ENCODE peak calls at places on chromosome 12, in eight cellular contexts. One of them, this sample, is unnamed.

GRCh38 chr12:48938805-48939204 is 13.5 kb upstream of the FKBP11 start:
- DNase-seq in hepatocyte: no peak
- DNase-seq in pancreas: no peak
- DNase-seq in CD8-positive, alpha-beta memory T cell: no peak
- DNase-seq in AG04450: no peak
- DNase-seq in CD4-positive, alpha-beta T cell: no peak
- DNase-seq in ovary: no peak
- DNase-seq in neuronal stem cell: no peak
- DNase-seq in this sample: no peak

GRCh38 chr12:122100568-122100967 is 22.0 kb downstream of the MLXIP start:
- DNase-seq in CD8-positive, alpha-beta memory T cell: no peak
- DNase-seq in AG04450: no peak
- DNase-seq in hepatocyte: no peak
- DNase-seq in ovary: no peak
- DNase-seq in pancreas: no peak
- DNase-seq in CD4-positive, alpha-beta T cell: no peak
- DNase-seq in neuronal stem cell: no peak
- DNase-seq in this sample: no peak

GRCh38 chr12:52243774-52244614 is 11.0 kb downstream of the KRT7 start:
- DNase-seq in hepatocyte: peak
- DNase-seq in pancreas: peak
- DNase-seq in CD8-positive, alpha-beta memory T cell: peak
- DNase-seq in neuronal stem cell: no peak
- DNase-seq in CD4-positive, alpha-beta T cell: peak
- DNase-seq in AG04450: peak
- DNase-seq in ovary: peak
- DNase-seq in this sample: peak

GRCh38 chr12:52907092-52907810 is 2.4 kb upstream of the KRT8 start:
- DNase-seq in pancreas: peak
- DNase-seq in hepatocyte: peak
- DNase-seq in AG04450: no peak
- DNase-seq in CD4-positive, alpha-beta T cell: no peak
- DNase-seq in CD8-positive, alpha-beta memory T cell: no peak
- DNase-seq in neuronal stem cell: no peak
- DNase-seq in ovary: peak
- DNase-seq in this sample: peak

GRCh38 chr12:101459642-101460346 is 15.3 kb upstream of the SPIC start:
- DNase-seq in pancreas: peak
- DNase-seq in hepatocyte: peak
- DNase-seq in CD4-positive, alpha-beta T cell: no peak
- DNase-seq in CD8-positive, alpha-beta memory T cell: no peak
- DNase-seq in AG04450: no peak
- DNase-seq in neuronal stem cell: no peak
- DNase-seq in ovary: no peak
- DNase-seq in this sample: no peak

GRCh38 chr12:131222271-131223139 is 268.8 kb downstream of the ADGRD1 start:
- DNase-seq in pancreas: no peak
- DNase-seq in neuronal stem cell: peak
- DNase-seq in CD4-positive, alpha-beta T cell: no peak
- DNase-seq in AG04450: no peak
- DNase-seq in ovary: no peak
- DNase-seq in hepatocyte: no peak
- DNase-seq in CD8-positive, alpha-beta memory T cell: no peak
- DNase-seq in this sample: no peak

GRCh38 chr12:119020377-119021360 is 39.3 kb downstream of the SRRM4 start:
- DNase-seq in pancreas: peak
- DNase-seq in CD4-positive, alpha-beta T cell: no peak
- DNase-seq in CD8-positive, alpha-beta memory T cell: no peak
- DNase-seq in ovary: no peak
- DNase-seq in hepatocyte: peak
- DNase-seq in AG04450: no peak
- DNase-seq in neuronal stem cell: peak
- DNase-seq in this sample: no peak

GRCh38 chr12:69897744-69898143 is 72.7 kb downstream of the MYRFL start:
- DNase-seq in neuronal stem cell: no peak
- DNase-seq in pancreas: no peak
- DNase-seq in AG04450: peak
- DNase-seq in CD8-positive, alpha-beta memory T cell: no peak
- DNase-seq in CD4-positive, alpha-beta T cell: no peak
- DNase-seq in hepatocyte: peak
- DNase-seq in ovary: no peak
- DNase-seq in this sample: no peak

GRCh38 chr12:27667540-27667939 is 28.7 kb upstream of the REP15 start:
- DNase-seq in CD8-positive, alpha-beta memory T cell: no peak
- DNase-seq in CD4-positive, alpha-beta T cell: no peak
- DNase-seq in ovary: no peak
- DNase-seq in pancreas: no peak
- DNase-seq in AG04450: no peak
- DNase-seq in hepatocyte: no peak
- DNase-seq in neuronal stem cell: no peak
- DNase-seq in this sample: no peak

GRCh38 chr12:642633-643477 is 20.4 kb downstream of the NINJ2 start:
- DNase-seq in CD8-positive, alpha-beta memory T cell: peak
- DNase-seq in CD4-positive, alpha-beta T cell: peak
- DNase-seq in pancreas: peak
- DNase-seq in neuronal stem cell: peak
- DNase-seq in AG04450: no peak
- DNase-seq in hepatocyte: peak
- DNase-seq in ovary: peak
- DNase-seq in this sample: peak

GRCh38 chr12:45065125-45065626 is 14.3 kb upstream of the DBX2 start:
- DNase-seq in CD4-positive, alpha-beta T cell: no peak
- DNase-seq in pancreas: no peak
- DNase-seq in hepatocyte: no peak
- DNase-seq in ovary: no peak
- DNase-seq in neuronal stem cell: no peak
- DNase-seq in CD8-positive, alpha-beta memory T cell: no peak
- DNase-seq in AG04450: no peak
- DNase-seq in this sample: no peak

GRCh38 chr12:7459973-7460372 is 16.0 kb upstream of the CD163L1 start:
- DNase-seq in hepatocyte: no peak
- DNase-seq in CD4-positive, alpha-beta T cell: no peak
- DNase-seq in AG04450: no peak
- DNase-seq in ovary: no peak
- DNase-seq in pancreas: no peak
- DNase-seq in neuronal stem cell: no peak
- DNase-seq in CD8-positive, alpha-beta memory T cell: no peak
- DNase-seq in this sample: no peak

GRCh38 chr12:92573104-92573503 is 129.7 kb upstream of the PLEKHG7 start:
- DNase-seq in CD8-positive, alpha-beta memory T cell: no peak
- DNase-seq in neuronal stem cell: no peak
- DNase-seq in hepatocyte: no peak
- DNase-seq in CD4-positive, alpha-beta T cell: no peak
- DNase-seq in ovary: no peak
- DNase-seq in AG04450: no peak
- DNase-seq in pancreas: no peak
- DNase-seq in this sample: no peak

GRCh38 chr12:459430-460258 is at the start of gene B4GALNT3:
- DNase-seq in ovary: peak
- DNase-seq in CD4-positive, alpha-beta T cell: peak
- DNase-seq in CD8-positive, alpha-beta memory T cell: peak
- DNase-seq in neuronal stem cell: peak
- DNase-seq in hepatocyte: peak
- DNase-seq in AG04450: no peak
- DNase-seq in pancreas: peak
- DNase-seq in this sample: peak

GRCh38 chr12:3416670-3417069 is 74.3 kb upstream of the PRMT8 start:
- DNase-seq in CD4-positive, alpha-beta T cell: no peak
- DNase-seq in neuronal stem cell: no peak
- DNase-seq in CD8-positive, alpha-beta memory T cell: no peak
- DNase-seq in hepatocyte: no peak
- DNase-seq in pancreas: no peak
- DNase-seq in ovary: no peak
- DNase-seq in AG04450: no peak
- DNase-seq in this sample: no peak

GRCh38 chr12:110537605-110538409 is 35.7 kb downstream of the RAD9B start:
- DNase-seq in CD8-positive, alpha-beta memory T cell: no peak
- DNase-seq in ovary: no peak
- DNase-seq in AG04450: no peak
- DNase-seq in hepatocyte: peak
- DNase-seq in CD4-positive, alpha-beta T cell: no peak
- DNase-seq in neuronal stem cell: no peak
- DNase-seq in pancreas: no peak
- DNase-seq in this sample: no peak

GRCh38 chr12:68557011-68557715 is 53.5 kb upstream of the RAP1B start:
- DNase-seq in ovary: no peak
- DNase-seq in hepatocyte: no peak
- DNase-seq in AG04450: peak
- DNase-seq in CD4-positive, alpha-beta T cell: no peak
- DNase-seq in neuronal stem cell: no peak
- DNase-seq in CD8-positive, alpha-beta memory T cell: no peak
- DNase-seq in pancreas: no peak
- DNase-seq in this sample: no peak

GRCh38 chr12:27142102-27142721 is 59.8 kb upstream of the C12orf71 start:
- DNase-seq in neuronal stem cell: peak
- DNase-seq in ovary: peak
- DNase-seq in hepatocyte: peak
- DNase-seq in CD8-positive, alpha-beta memory T cell: peak
- DNase-seq in pancreas: peak
- DNase-seq in AG04450: peak
- DNase-seq in CD4-positive, alpha-beta T cell: no peak
- DNase-seq in this sample: peak

GRCh38 chr12:131673519-131674265 is 37.2 kb upstream of the SFSWAP start:
- DNase-seq in neuronal stem cell: no peak
- DNase-seq in ovary: no peak
- DNase-seq in hepatocyte: no peak
- DNase-seq in CD8-positive, alpha-beta memory T cell: no peak
- DNase-seq in CD4-positive, alpha-beta T cell: no peak
- DNase-seq in pancreas: no peak
- DNase-seq in AG04450: no peak
- DNase-seq in this sample: no peak

GRCh38 chr12:124413915-124414314 is 119.0 kb downstream of the RFLNA start:
- DNase-seq in pancreas: no peak
- DNase-seq in ovary: no peak
- DNase-seq in CD8-positive, alpha-beta memory T cell: no peak
- DNase-seq in AG04450: no peak
- DNase-seq in hepatocyte: no peak
- DNase-seq in neuronal stem cell: no peak
- DNase-seq in CD4-positive, alpha-beta T cell: no peak
- DNase-seq in this sample: no peak
- H3K27ac ChIP-seq in pancreas: no peak
- H3K27ac ChIP-seq in ovary: peak
- H3K27ac ChIP-seq in CD8-positive, alpha-beta memory T cell: no peak
- H3K27ac ChIP-seq in AG04450: no peak
- H3K27ac ChIP-seq in hepatocyte: no peak
- H3K27ac ChIP-seq in neuronal stem cell: no peak
- H3K27ac ChIP-seq in CD4-positive, alpha-beta T cell: no peak
- H3K27ac ChIP-seq in this sample: peak

GRCh38 chr12:105228494-105228893 is 7.5 kb downstream of the APPL2 start:
- DNase-seq in neuronal stem cell: no peak
- DNase-seq in CD4-positive, alpha-beta T cell: no peak
- DNase-seq in ovary: no peak
- DNase-seq in hepatocyte: no peak
- DNase-seq in pancreas: no peak
- DNase-seq in AG04450: no peak
- DNase-seq in CD8-positive, alpha-beta memory T cell: no peak
- DNase-seq in this sample: no peak

GRCh38 chr12:105229446-105229845 is 6.5 kb downstream of the APPL2 start:
- DNase-seq in hepatocyte: peak
- DNase-seq in neuronal stem cell: no peak
- DNase-seq in CD8-positive, alpha-beta memory T cell: no peak
- DNase-seq in ovary: no peak
- DNase-seq in AG04450: no peak
- DNase-seq in CD4-positive, alpha-beta T cell: no peak
- DNase-seq in pancreas: no peak
- DNase-seq in this sample: no peak

GRCh38 chr12:105227879-105228278 is 8.1 kb downstream of the APPL2 start:
- DNase-seq in neuronal stem cell: no peak
- DNase-seq in AG04450: no peak
- DNase-seq in pancreas: no peak
- DNase-seq in CD8-positive, alpha-beta memory T cell: no peak
- DNase-seq in CD4-positive, alpha-beta T cell: no peak
- DNase-seq in hepatocyte: no peak
- DNase-seq in ovary: no peak
- DNase-seq in this sample: no peak

GRCh38 chr12:105231396-105231795 is 4.6 kb downstream of the APPL2 start:
- DNase-seq in AG04450: no peak
- DNase-seq in CD4-positive, alpha-beta T cell: no peak
- DNase-seq in CD8-positive, alpha-beta memory T cell: no peak
- DNase-seq in ovary: no peak
- DNase-seq in neuronal stem cell: no peak
- DNase-seq in hepatocyte: no peak
- DNase-seq in pancreas: no peak
- DNase-seq in this sample: no peak

DNA sequence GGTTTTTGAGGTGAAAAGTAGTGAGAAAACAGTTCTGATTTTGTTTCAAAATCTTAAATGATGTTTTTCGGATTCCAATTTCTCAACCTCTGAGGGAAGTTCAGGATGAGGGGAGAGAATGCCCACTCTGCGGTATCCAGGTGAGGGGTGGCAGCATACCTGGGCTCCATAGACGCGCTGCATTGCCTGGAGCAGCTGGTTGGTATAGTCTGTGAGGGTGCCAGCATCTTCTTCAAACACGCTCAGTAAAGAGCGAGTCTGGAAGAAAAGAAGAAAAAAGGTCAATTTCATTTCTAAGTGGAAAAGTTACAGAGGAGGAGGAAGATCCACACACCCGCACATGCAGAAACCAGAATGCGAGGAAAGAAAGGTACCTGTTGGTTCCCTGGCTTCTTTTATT is 7.0 kb downstream of the APPL2 start:
- DNase-seq in pancreas: no peak
- DNase-seq in ovary: no peak
- DNase-seq in hepatocyte: no peak
- DNase-seq in CD4-positive, alpha-beta T cell: no peak
- DNase-seq in CD8-positive, alpha-beta memory T cell: no peak
- DNase-seq in AG04450: no peak
- DNase-seq in neuronal stem cell: no peak
- DNase-seq in this sample: no peak
- H3K27ac ChIP-seq in pancreas: no peak
- H3K27ac ChIP-seq in ovary: no peak
- H3K27ac ChIP-seq in hepatocyte: peak
- H3K27ac ChIP-seq in CD4-positive, alpha-beta T cell: no peak
- H3K27ac ChIP-seq in CD8-positive, alpha-beta memory T cell: no peak
- H3K27ac ChIP-seq in AG04450: no peak
- H3K27ac ChIP-seq in neuronal stem cell: no peak
- H3K27ac ChIP-seq in this sample: peak

GRCh38 chr12:95960241-95960640 is 17.1 kb downstream of the AMDHD1 start:
- DNase-seq in pancreas: no peak
- DNase-seq in hepatocyte: no peak
- DNase-seq in AG04450: no peak
- DNase-seq in neuronal stem cell: no peak
- DNase-seq in CD8-positive, alpha-beta memory T cell: no peak
- DNase-seq in ovary: no peak
- DNase-seq in CD4-positive, alpha-beta T cell: no peak
- DNase-seq in this sample: no peak
- H3K27ac ChIP-seq in pancreas: no peak
- H3K27ac ChIP-seq in hepatocyte: no peak
- H3K27ac ChIP-seq in AG04450: no peak
- H3K27ac ChIP-seq in neuronal stem cell: no peak
- H3K27ac ChIP-seq in CD8-positive, alpha-beta memory T cell: no peak
- H3K27ac ChIP-seq in ovary: no peak
- H3K27ac ChIP-seq in CD4-positive, alpha-beta T cell: no peak
- H3K27ac ChIP-seq in this sample: no peak

DNA sequence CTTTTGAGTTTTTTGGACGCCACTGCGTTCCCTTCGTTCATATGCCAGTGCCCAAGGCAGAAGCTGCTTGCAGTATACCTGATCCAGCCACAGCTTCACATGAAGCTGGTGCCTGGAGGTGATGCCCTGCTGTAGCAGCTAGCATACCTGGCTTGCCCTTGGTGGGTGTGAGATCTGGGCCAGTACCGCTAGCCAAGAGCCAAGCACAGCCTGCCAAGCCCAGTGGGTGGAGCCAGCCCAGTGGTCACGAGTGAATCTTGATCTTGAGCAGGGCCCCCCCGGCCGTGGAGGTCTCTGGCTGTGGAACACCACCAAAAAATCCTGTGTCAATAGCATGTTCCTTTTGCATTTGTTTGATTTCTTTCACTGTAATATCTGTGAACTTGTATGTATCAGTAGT is 7.3 kb upstream of the M6PR start:
- DNase-seq in ovary: no peak
- DNase-seq in AG04450: no peak
- DNase-seq in CD4-positive, alpha-beta T cell: no peak
- DNase-seq in pancreas: no peak
- DNase-seq in neuronal stem cell: no peak
- DNase-seq in CD8-positive, alpha-beta memory T cell: no peak
- DNase-seq in hepatocyte: no peak
- DNase-seq in this sample: no peak
- H3K27ac ChIP-seq in ovary: no peak
- H3K27ac ChIP-seq in AG04450: no peak
- H3K27ac ChIP-seq in CD4-positive, alpha-beta T cell: peak
- H3K27ac ChIP-seq in pancreas: no peak
- H3K27ac ChIP-seq in neuronal stem cell: no peak
- H3K27ac ChIP-seq in CD8-positive, alpha-beta memory T cell: no peak
- H3K27ac ChIP-seq in hepatocyte: no peak
- H3K27ac ChIP-seq in this sample: no peak

This sample was measured in uterus.